ENCODE peak calls at places on chromosomes 16 and 17, in seven cellular contexts. Y is AG10803, L is A549, J is fibroblast of lung, U is spleen, C is progenitor cell of endocrine pancreas, R is astrocyte of the cerebellum. A is an unnamed sample.

GRCh38 chr16:69772560-69773254 is 10.6 kb downstream of the WWP2 start:
- DNase-seq in Y (peak), L (no peak), J (peak), U (no peak), C (no peak), R (no peak), A (no peak)

GRCh38 chr17:10837987-10838386 is at the start of gene PIRT:
- DNase-seq in Y (no peak), L (no peak), J (no peak), U (no peak), C (no peak), R (no peak), A (no peak)

GRCh38 chr16:31470615-31471014 is 1.3 kb upstream of the TGFB1I1 start:
- DNase-seq in Y (no peak), L (no peak), J (no peak), U (no peak), C (no peak), R (no peak), A (no peak)

GRCh38 chr16:86519007-86519648 is 8.8 kb downstream of the FOXF1 start:
- DNase-seq in Y (no peak), L (no peak), J (no peak), U (no peak), C (no peak), R (no peak), A (no peak)

GRCh38 chr17:43935926-43936261 is 6.4 kb downstream of the PPY start:
- DNase-seq in Y (no peak), L (no peak), J (no peak), U (no peak), C (no peak), R (no peak), A (no peak)

GRCh38 chr16:25692307-25692706 is 548 bp downstream of the HS3ST4 start:
- DNase-seq in Y (no peak), L (no peak), J (no peak), U (no peak), C (peak), R (no peak), A (peak)

GRCh38 chr17:17774009-17774881 is 62.5 kb downstream of the SREBF1 start:
- DNase-seq in Y (no peak), L (peak), J (peak), U (no peak), C (no peak), R (no peak), A (no peak)

GRCh38 chr16:4392382-4393242 is 21.0 kb downstream of the VASN start:
- DNase-seq in Y (peak), L (no peak), J (peak), U (peak), C (no peak), R (no peak), A (no peak)

GRCh38 chr16:57769541-57770145 is 32.6 kb downstream of the KIFC3 start:
- DNase-seq in Y (no peak), L (no peak), J (no peak), U (no peak), C (no peak), R (no peak), A (no peak)

GRCh38 chr16:89525146-89525913 is 17.1 kb downstream of the SPG7 start:
- DNase-seq in Y (no peak), L (no peak), J (no peak), U (no peak), C (no peak), R (no peak), A (no peak)

GRCh38 chr16:14168146-14168545 is 97.0 kb downstream of the MRTFB start:
- DNase-seq in Y (no peak), L (no peak), J (peak), U (no peak), C (no peak), R (peak), A (no peak)

GRCh38 chr17:17675925-17676534 is 5.2 kb upstream of the RAI1 start:
- DNase-seq in Y (no peak), L (peak), J (peak), U (peak), C (no peak), R (no peak), A (no peak)

GRCh38 chr16:81582655-81583441 is 138.2 kb downstream of the CMIP start:
- DNase-seq in Y (peak), L (peak), J (no peak), U (no peak), C (no peak), R (no peak), A (no peak)

GRCh38 chr16:69150146-69150865 is 17.9 kb downstream of the UTP4 start:
- DNase-seq in Y (peak), L (peak), J (peak), U (no peak), C (peak), R (peak), A (peak)

GRCh38 chr16:4488486-4488967 is 12.3 kb downstream of the HMOX2 start:
- DNase-seq in Y (peak), L (no peak), J (peak), U (no peak), C (no peak), R (no peak), A (no peak)

GRCh38 chr16:63578791-63579190 is 1542.6 kb upstream of the CDH8 start:
- DNase-seq in Y (no peak), L (no peak), J (no peak), U (no peak), C (no peak), R (no peak), A (no peak)

GRCh38 chr16:73064227-73064995 is 16.5 kb upstream of the ZFHX3 start:
- DNase-seq in Y (peak), L (no peak), J (peak), U (no peak), C (no peak), R (no peak), A (no peak)

GRCh38 chr16:74951206-74951605 is 33.7 kb downstream of the WDR59 start:
- DNase-seq in Y (no peak), L (no peak), J (no peak), U (peak), C (no peak), R (no peak), A (no peak)

GRCh38 chr17:17723354-17724261 is 42.4 kb downstream of the RAI1 start:
- DNase-seq in Y (peak), L (no peak), J (peak), U (no peak), C (no peak), R (peak), A (peak)

GRCh38 chr16:68332411-68333121 is 21.7 kb downstream of the PRMT7 start:
- DNase-seq in Y (peak), L (no peak), J (peak), U (no peak), C (no peak), R (peak), A (peak)

GRCh38 chr17:44374306-44375195 is 10.9 kb upstream of the FAM171A2 start:
- DNase-seq in Y (no peak), L (no peak), J (no peak), U (no peak), C (no peak), R (no peak), A (no peak)

GRCh38 chr17:61757168-61757567 is 106.2 kb downstream of the BRIP1 start:
- DNase-seq in Y (no peak), L (no peak), J (no peak), U (no peak), C (no peak), R (no peak), A (no peak)

GRCh38 chr17:48597775-48598631 is 4.4 kb upstream of the HOXB5 start:
- DNase-seq in Y (peak), L (no peak), J (peak), U (peak), C (no peak), R (no peak), A (no peak)

GRCh38 chr17:40319651-40320550 is 10.9 kb downstream of the RARA start:
- DNase-seq in Y (peak), L (no peak), J (no peak), U (peak), C (no peak), R (no peak), A (no peak)

DNA sequence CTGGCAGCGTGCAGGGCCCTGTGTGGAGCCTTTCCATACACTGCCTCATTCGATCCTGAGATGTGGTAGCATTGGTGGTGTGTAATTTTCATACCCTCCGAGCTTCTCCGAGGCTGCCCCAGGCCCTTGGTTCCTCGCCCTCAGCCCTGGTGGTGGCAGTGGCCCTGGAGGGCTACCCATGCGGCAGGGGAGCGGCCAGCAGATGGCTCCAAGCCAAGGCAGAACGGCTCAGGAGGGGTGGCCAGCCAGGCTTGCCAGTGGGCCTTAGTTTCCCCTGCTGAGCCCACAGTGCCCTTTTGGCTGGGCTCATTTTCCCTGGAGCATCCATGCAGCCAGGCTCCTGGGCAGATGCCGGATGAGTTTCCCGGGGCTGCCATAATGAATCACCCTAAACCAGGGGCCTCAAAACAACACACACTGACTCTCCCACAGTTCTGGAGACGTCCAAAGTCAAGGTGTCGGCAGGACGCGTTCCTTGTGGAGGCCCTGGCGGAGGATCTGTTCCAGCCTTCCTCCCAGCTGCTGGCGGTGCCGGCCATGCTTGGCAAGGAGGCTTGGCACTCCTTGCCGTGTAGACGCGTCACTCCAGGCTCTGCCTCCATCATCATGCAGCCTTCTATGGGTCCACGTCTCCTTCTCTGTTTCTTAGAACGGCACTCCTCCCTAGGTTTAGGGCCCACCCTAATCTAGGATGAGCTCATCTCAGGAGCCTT is 158.8 kb upstream of the GSE1 start:
- DNase-seq in Y (no peak), L (no peak), J (no peak), U (no peak), C (no peak), R (no peak), A (no peak)
- TF ChIP-seq CTCF in Y (no peak), L (no peak), J (no peak), U (no peak), C (no peak), R (no peak), A (no peak)

GRCh38 chr17:45794840-45795239 is 10.7 kb downstream of the CRHR1 start:
- DNase-seq in Y (no peak), L (peak), J (no peak), U (no peak), C (no peak), R (no peak), A (peak)
- TF ChIP-seq CTCF in Y (no peak), L (no peak), J (no peak), U (no peak), C (no peak), R (no peak), A (no peak)

DNA sequence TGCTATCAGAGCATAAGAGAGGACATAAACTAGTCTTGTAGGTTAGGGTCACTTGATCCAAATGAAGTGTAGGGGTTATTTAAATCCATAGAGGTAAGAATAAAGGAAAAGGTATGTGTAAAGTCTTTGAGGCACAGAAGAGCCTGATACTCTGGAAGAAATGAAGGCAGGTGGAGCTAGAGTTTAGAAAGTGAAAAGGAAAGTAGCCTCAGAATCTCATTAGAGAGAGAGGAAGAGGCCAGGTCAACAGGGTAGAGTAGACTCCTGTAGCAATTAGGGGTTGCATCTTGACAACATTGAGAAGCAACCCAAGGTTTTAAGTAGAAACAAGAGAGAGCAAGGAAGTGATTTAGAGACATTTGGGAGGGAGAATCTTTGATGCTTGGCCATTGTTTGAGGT is 235.2 kb upstream of the SOX9 start:
- DNase-seq in Y (no peak), L (no peak), J (no peak), U (no peak), C (no peak), R (no peak), A (no peak)
- TF ChIP-seq CTCF in Y (no peak), L (no peak), J (no peak), U (no peak), C (no peak), R (no peak), A (no peak)

GRCh38 chr16:8676160-8676547 is 1.7 kb downstream of the ABAT start:
- DNase-seq in Y (no peak), L (no peak), J (no peak), U (peak), C (no peak), R (no peak), A (no peak)
- TF ChIP-seq CTCF in Y (no peak), L (no peak), J (no peak), U (no peak), C (no peak), R (no peak), A (no peak)

DNA sequence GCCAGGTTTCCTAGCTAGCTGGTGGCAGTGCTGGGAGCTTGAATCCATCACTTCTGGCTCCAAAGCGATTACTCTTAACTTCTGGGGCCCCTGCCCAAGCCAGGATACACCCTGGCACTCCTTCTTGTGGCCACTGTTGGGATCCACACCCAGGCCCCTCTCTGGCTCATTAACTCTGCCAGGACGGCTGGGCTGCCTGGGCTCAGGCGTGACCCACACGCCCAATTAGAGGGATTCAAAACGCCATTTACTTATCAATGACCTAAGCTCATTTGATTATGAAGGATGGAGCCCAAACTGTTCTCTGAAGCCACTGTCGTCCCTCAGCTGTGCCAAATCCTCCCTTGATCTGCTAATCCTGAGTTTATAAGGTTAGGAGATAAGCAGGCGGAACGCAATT is 79.7 kb upstream of the BRD7 start:
- DNase-seq in Y (no peak), L (no peak), J (no peak), U (no peak), C (no peak), R (no peak), A (no peak)
- TF ChIP-seq CTCF in Y (no peak), L (no peak), J (no peak), U (no peak), C (peak), R (no peak), A (no peak)

DNA sequence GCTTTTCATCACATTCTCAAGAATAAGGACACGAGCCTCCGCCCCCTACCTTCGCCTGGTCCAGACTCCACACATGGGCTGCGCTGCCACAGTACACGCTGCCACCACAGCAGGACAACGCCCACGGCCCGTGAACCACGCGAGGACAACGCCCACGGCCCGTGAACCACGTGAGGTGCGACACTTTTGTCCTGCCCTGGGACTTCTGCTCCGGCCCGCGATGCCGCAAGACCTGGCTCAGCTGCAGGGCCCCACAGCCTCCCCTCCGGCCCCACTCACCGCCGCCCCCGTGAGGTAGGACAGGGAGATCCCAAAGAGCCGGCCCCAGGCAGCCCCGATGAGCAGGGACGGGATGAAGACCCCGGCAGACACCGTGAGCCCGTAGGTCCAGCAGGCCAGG is 5.9 kb upstream of the CCDC154 start:
- DNase-seq in Y (no peak), L (no peak), J (no peak), U (no peak), C (no peak), R (no peak), A (no peak)
- TF ChIP-seq CTCF in Y (no peak), L (no peak), J (no peak), U (no peak), C (no peak), R (no peak), A (no peak)

DNA sequence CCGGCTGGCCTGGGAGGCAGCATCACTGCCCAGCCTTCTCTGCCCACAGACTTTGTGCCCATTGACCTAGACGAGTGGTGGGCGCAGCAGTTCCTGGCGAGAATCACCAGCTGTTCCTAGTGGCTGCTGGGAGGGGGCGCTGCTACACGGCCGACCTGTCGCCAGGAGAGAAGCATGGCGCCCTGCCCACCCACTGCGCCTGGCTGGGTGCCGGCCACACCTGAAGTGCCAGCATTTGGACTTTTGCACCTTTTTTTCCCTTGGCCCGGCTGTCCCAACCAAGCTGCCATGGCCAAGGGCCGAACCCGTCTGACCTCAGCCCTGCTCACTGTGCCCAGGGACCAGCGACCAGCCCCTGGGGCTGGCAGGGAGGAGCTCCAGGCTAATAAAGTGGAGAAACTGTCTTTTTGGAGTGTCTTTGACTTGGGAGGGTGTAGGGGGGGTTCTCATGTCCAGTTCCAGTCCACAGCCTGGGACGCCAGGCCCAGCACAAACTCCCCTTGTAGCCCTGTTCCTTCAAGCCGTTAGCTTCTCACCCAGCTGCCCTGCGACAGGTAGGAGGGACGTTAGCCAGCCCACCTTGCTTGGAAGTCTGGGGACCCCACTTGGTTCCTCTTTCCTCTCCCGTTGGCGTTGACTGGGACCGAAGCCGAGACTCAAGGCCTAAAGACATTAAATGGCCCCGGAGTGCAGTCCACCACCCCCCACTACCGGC is 937 bp upstream of the WDR90 start:
- DNase-seq in Y (peak), L (peak), J (no peak), U (no peak), C (no peak), R (no peak), A (no peak)
- TF ChIP-seq CTCF in Y (peak), L (peak), J (peak), U (no peak), C (peak), R (peak), A (peak)

GRCh38 chr17:8120520-8121443 is 2.5 kb upstream of the ALOXE3 start:
- DNase-seq in Y (peak), L (peak), J (no peak), U (peak), C (peak), R (no peak), A (peak)
- TF ChIP-seq CTCF in Y (peak), L (no peak), J (peak), U (no peak), C (peak), R (peak), A (no peak)

A was measured in endothelial cell.